ENCODE peak calls at places on chromosomes 4 and X, in ten cellular contexts. X is NCI-H2029; A is stimulated activated CD8-positive, alpha-beta memory T cell treated with anti-CD3 and anti-CD28 coated beads, Interleukin-12 subunit alpha, Interleukin-12 subunit beta, amount 100 ng/mL, for 4 hours; M is CD4-positive, alpha-beta T cell; H is KBM-7; S is heart left ventricle; E is C1 segment of cervical spinal cord; I is dermis blood vessel endothelial cell; V is pulmonary artery endothelial cell; U is NCI-H146. Y is an unnamed sample.

GRCh38 chr4:52376107-52376704 is 282.9 kb downstream of the USP46 start:
- DNase-seq in X (peak; percentile 27), A (no peak), M (no peak), H (peak; percentile 87), S (peak; percentile 20), E (no peak), I (peak; percentile 64), V (no peak), U (peak; percentile 60), Y (no peak)

GRCh38 chrX:16436348-16437188 is 213.4 kb upstream of the S100G start:
- DNase-seq in X (peak; percentile 21), A (peak; percentile 22), M (peak; percentile 49), H (peak; percentile 73), S (peak; percentile 64), E (peak; percentile 35), I (peak; percentile 81), V (peak; percentile 24), U (peak; percentile 52), Y (no peak)

GRCh38 chr4:94803181-94803580 is 45.4 kb downstream of the BMPR1B start:
- DNase-seq in X (no peak), A (no peak), M (no peak), H (no peak), S (no peak), E (no peak), I (no peak), V (no peak), U (no peak), Y (no peak)

GRCh38 chr4:11669156-11669555 is 240.5 kb upstream of the HS3ST1 start:
- DNase-seq in X (no peak), A (no peak), M (no peak), H (no peak), S (no peak), E (no peak), I (no peak), V (no peak), U (no peak), Y (no peak)

GRCh38 chr4:139015948-139016451 is 419 bp downstream of the NOCT start:
- DNase-seq in X (peak; percentile 30), A (no peak), M (no peak), H (peak; percentile 58), S (peak; percentile 36), E (peak; percentile 29), I (peak; percentile 47), V (no peak), U (peak; percentile 53), Y (peak; percentile 22)

GRCh38 chrX:13215729-13216128 is 104.1 kb downstream of the ATXN3L start:
- DNase-seq in X (no peak), A (no peak), M (no peak), H (no peak), S (no peak), E (no peak), I (no peak), V (no peak), U (no peak), Y (no peak)

GRCh38 chrX:113747274-113747973 is 836.5 kb upstream of the HTR2C start:
- DNase-seq in X (no peak), A (no peak), M (no peak), H (peak; percentile 41), S (no peak), E (no peak), I (no peak), V (no peak), U (no peak), Y (no peak)

GRCh38 chrX:154051210-154051810 is 31.6 kb upstream of the IRAK1 start:
- DNase-seq in X (peak; percentile 18), A (peak; percentile 31), M (peak; percentile 55), H (peak; percentile 73), S (peak; percentile 54), E (peak; percentile 10), I (peak; percentile 77), V (no peak), U (peak; percentile 27), Y (no peak)

GRCh38 chr4:105130945-105131344 is 15.7 kb upstream of the TET2 start:
- DNase-seq in X (no peak), A (no peak), M (no peak), H (no peak), S (no peak), E (no peak), I (peak; percentile 27), V (no peak), U (no peak), Y (no peak)

GRCh38 chrX:106933538-106933961 is 13.3 kb downstream of the CLDN2 start:
- DNase-seq in X (no peak), A (no peak), M (no peak), H (peak; percentile 56), S (no peak), E (no peak), I (peak; percentile 26), V (no peak), U (no peak), Y (peak; percentile 23)

GRCh38 chr4:93199492-93199891 is 629.1 kb upstream of the ATOH1 start:
- DNase-seq in X (peak; percentile 63), A (no peak), M (no peak), H (peak; percentile 54), S (no peak), E (no peak), I (peak; percentile 13), V (no peak), U (peak; percentile 69), Y (no peak)

GRCh38 chr4:16196482-16197393 is 29.5 kb downstream of the TAPT1 start:
- DNase-seq in X (no peak), A (no peak), M (no peak), H (peak; percentile 26), S (no peak), E (no peak), I (peak; percentile 75), V (peak; percentile 51), U (peak; percentile 77), Y (no peak)